ENCODE peak calls at places on chromosomes 12 and 14, in ten cellular contexts. G is mesothelial cell of epicardium; H is progenitor cell of endocrine pancreas; S is lower lobe of right lung; D is psoas muscle; R is CD8-positive, alpha-beta T cell; B is SK-N-SH; I is lung; V is testis; J is bronchial epithelial cell. A is an unnamed sample.

GRCh38 chr12:62640910-62641448 is 174.4 kb downstream of the MON2 start:
- DNase-seq in G (no peak), H (no peak), S (no peak), D (no peak), R (no peak), B (no peak), I (no peak), V (no peak), J (no peak), A (no peak)

GRCh38 chr12:48180857-48181495 is 2.5 kb upstream of the CCDC184 start:
- DNase-seq in G (no peak), H (no peak), S (no peak), D (no peak), R (no peak), B (no peak), I (no peak), V (no peak), J (no peak), A (no peak)

GRCh38 chr12:78865297-78865955 is 852 bp downstream of the SYT1 start:
- DNase-seq in G (no peak), H (no peak), S (no peak), D (no peak), R (no peak), B (no peak), I (no peak), V (no peak), J (no peak), A (no peak)

GRCh38 chr12:49200882-49201594 is 12.2 kb upstream of the TUBA1A start:
- DNase-seq in G (no peak), H (no peak), S (no peak), D (no peak), R (no peak), B (peak), I (no peak), V (no peak), J (peak), A (no peak)

GRCh38 chr14:102105369-102105768 is 18.5 kb upstream of the HSP90AA1 start:
- DNase-seq in G (no peak), H (no peak), S (no peak), D (no peak), R (no peak), B (no peak), I (no peak), V (no peak), J (no peak), A (no peak)

GRCh38 chr12:102010265-102010994 is 51.4 kb downstream of the WASHC3 start:
- DNase-seq in G (no peak), H (no peak), S (no peak), D (no peak), R (no peak), B (no peak), I (no peak), V (no peak), J (no peak), A (no peak)

GRCh38 chr12:58934528-58934927 is 14.2 kb upstream of the LRIG3 start:
- DNase-seq in G (no peak), H (no peak), S (no peak), D (no peak), R (no peak), B (no peak), I (no peak), V (no peak), J (no peak), A (no peak)

GRCh38 chr12:26845984-26846383 is 13.0 kb upstream of the ITPR2 start:
- DNase-seq in G (no peak), H (no peak), S (no peak), D (no peak), R (no peak), B (peak), I (peak), V (peak), J (peak), A (no peak)

GRCh38 chr14:81193924-81194633 is 26.7 kb downstream of the GTF2A1 start:
- DNase-seq in G (no peak), H (no peak), S (no peak), D (no peak), R (no peak), B (no peak), I (no peak), V (no peak), J (peak), A (no peak)

GRCh38 chr12:116783503-116784237 is 45.6 kb downstream of the RNFT2 start:
- DNase-seq in G (no peak), H (no peak), S (peak), D (no peak), R (no peak), B (no peak), I (peak), V (no peak), J (no peak), A (no peak)

GRCh38 chr12:75783093-75783877 is 248.3 kb downstream of the PHLDA1 start:
- DNase-seq in G (no peak), H (no peak), S (no peak), D (peak), R (no peak), B (no peak), I (no peak), V (peak), J (peak), A (no peak)

GRCh38 chr12:121440768-121441167 is 40.9 kb downstream of the RNF34 start:
- DNase-seq in G (no peak), H (no peak), S (no peak), D (no peak), R (no peak), B (peak), I (no peak), V (no peak), J (no peak), A (no peak)

GRCh38 chr14:54935958-54936357 is 33.3 kb upstream of the GCH1 start:
- DNase-seq in G (no peak), H (no peak), S (no peak), D (no peak), R (no peak), B (no peak), I (no peak), V (no peak), J (peak), A (no peak)

GRCh38 chr12:75322464-75322863 is 7.7 kb downstream of the CAPS2 start:
- DNase-seq in G (no peak), H (no peak), S (no peak), D (no peak), R (no peak), B (no peak), I (no peak), V (no peak), J (peak), A (no peak)

GRCh38 chr12:109885616-109886015 is 5.3 kb upstream of the GLTP start:
- DNase-seq in G (no peak), H (no peak), S (no peak), D (no peak), R (no peak), B (no peak), I (no peak), V (no peak), J (peak), A (no peak)

GRCh38 chr12:82019533-82019932 is 260.4 kb upstream of the PPFIA2 start:
- DNase-seq in G (no peak), H (no peak), S (no peak), D (no peak), R (no peak), B (no peak), I (no peak), V (peak), J (peak), A (no peak)

GRCh38 chr12:124188059-124188458 is 106.8 kb upstream of the RFLNA start:
- DNase-seq in G (no peak), H (no peak), S (no peak), D (no peak), R (no peak), B (no peak), I (no peak), V (no peak), J (no peak), A (no peak)

GRCh38 chr14:96852823-96853422 is 55.7 kb downstream of the VRK1 start:
- DNase-seq in G (no peak), H (no peak), S (no peak), D (no peak), R (no peak), B (peak), I (no peak), V (peak), J (peak), A (no peak)

GRCh38 chr12:114975283-114975973 is 291.5 kb upstream of the TBX3 start:
- DNase-seq in G (no peak), H (no peak), S (no peak), D (no peak), R (no peak), B (no peak), I (no peak), V (no peak), J (no peak), A (no peak)
- TF ChIP-seq CTCF in G (no peak), H (no peak), S (no peak), D (no peak), R (no peak), B (no peak), I (no peak), V (no peak), J (no peak), A (no peak)

GRCh38 chr14:70317969-70318634 is 41.4 kb downstream of the COX16 start:
- DNase-seq in G (no peak), H (peak), S (no peak), D (no peak), R (no peak), B (peak), I (no peak), V (peak), J (peak), A (no peak)
- TF ChIP-seq CTCF in G (peak), H (peak), S (peak), D (peak), R (no peak), B (peak), I (no peak), V (peak), J (peak), A (peak)

DNA sequence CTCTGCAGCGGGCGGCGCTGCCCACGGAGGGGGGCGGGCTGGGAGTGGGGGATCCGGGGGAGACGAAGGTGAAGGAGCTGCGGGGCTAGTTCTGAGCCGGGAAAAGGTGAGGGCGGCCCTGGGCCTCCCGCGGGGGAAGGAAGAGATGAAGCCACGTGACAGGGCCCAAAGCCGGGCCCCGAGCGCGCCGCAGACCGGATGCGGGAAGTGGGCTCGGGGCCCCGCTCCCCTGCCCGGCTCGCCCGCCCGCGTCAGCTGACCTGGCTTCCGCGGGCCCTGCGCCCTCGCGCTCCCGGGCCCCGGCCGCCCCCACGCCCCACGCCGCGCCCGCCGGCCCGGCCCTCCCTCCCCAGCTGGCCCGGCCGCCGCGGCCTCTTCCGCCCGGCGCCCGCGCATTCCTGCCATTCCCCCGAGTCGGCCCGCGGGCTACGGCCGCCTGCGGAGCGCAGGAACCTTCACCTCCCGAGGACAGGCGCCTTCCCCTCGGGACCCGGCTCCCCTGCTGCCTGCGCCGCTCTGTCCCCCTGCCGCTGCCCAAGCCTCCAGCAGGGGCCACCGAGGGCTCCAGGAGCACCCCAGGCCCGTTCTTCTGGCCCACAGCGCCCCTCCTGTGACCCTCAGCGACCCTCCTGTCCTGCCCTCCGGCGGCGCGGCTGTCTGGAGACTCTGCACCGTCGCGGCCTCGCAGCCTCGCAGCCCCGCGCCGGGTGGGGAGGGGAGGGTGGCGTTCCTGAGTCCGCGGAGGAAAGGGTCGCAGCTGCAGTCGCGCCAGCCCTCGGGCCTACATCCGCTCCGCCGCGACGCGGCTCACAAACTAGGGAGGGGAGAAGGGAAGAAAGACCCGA is 20.4 kb downstream of the NINJ2 start:
- DNase-seq in G (peak), H (peak), S (peak), D (peak), R (peak), B (peak), I (peak), V (peak), J (no peak), A (peak)
- TF ChIP-seq CTCF in G (no peak), H (peak), S (peak), D (peak), R (peak), B (no peak), I (no peak), V (peak), J (peak), A (peak)

DNA sequence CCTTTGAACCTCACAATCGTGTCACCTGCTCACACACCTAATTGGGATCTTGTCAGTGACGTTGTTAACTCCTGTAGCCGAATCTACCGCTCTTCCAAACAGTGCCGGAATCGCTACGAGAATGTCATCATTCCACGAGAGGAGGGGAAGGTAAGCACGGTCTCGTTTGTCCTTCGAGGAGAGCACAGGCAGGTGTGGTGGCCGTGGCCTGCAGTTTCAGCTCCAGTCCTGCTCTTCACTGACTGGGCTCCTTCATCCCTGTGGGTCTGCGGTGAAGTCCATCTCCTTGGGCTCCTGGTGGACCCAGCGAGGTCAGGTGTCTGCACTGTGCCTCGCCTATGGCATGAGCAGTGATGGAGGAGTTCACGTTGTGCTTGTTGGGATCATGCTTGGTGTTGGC is 96.0 kb downstream of the EP400 start:
- DNase-seq in G (no peak), H (no peak), S (no peak), D (no peak), R (no peak), B (no peak), I (no peak), V (no peak), J (no peak), A (no peak)
- TF ChIP-seq CTCF in G (no peak), H (no peak), S (no peak), D (no peak), R (no peak), B (no peak), I (no peak), V (no peak), J (no peak), A (no peak)

GRCh38 chr14:103543721-103544626 is 15.0 kb downstream of the TRMT61A start:
- DNase-seq in G (no peak), H (no peak), S (peak), D (peak), R (no peak), B (peak), I (no peak), V (peak), J (no peak), A (no peak)
- TF ChIP-seq CTCF in G (no peak), H (no peak), S (no peak), D (no peak), R (no peak), B (no peak), I (no peak), V (no peak), J (no peak), A (no peak)

DNA sequence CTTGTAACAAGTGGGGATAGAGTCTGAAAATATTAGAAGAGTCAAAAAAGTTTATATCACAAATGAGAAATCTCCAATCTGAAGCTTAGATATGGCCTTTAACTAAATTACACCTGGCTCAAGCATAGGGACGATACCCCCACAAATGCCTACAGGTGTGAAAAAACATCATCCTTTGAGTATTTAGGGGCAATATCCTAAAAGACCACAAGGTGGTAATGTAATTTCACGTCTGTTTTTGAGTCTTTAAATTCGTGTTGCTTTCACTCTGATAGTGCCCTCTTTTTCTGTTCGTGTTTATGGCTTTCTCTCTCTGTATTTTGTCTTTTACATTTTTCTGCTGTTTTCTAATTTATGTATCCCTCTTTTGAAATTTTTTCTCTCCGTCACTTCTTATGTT is 84.3 kb downstream of the ETNK1 start:
- DNase-seq in G (no peak), H (no peak), S (no peak), D (no peak), R (no peak), B (peak), I (no peak), V (no peak), J (peak), A (no peak)
- TF ChIP-seq CTCF in G (peak), H (peak), S (peak), D (peak), R (no peak), B (peak), I (no peak), V (peak), J (peak), A (peak)

DNA sequence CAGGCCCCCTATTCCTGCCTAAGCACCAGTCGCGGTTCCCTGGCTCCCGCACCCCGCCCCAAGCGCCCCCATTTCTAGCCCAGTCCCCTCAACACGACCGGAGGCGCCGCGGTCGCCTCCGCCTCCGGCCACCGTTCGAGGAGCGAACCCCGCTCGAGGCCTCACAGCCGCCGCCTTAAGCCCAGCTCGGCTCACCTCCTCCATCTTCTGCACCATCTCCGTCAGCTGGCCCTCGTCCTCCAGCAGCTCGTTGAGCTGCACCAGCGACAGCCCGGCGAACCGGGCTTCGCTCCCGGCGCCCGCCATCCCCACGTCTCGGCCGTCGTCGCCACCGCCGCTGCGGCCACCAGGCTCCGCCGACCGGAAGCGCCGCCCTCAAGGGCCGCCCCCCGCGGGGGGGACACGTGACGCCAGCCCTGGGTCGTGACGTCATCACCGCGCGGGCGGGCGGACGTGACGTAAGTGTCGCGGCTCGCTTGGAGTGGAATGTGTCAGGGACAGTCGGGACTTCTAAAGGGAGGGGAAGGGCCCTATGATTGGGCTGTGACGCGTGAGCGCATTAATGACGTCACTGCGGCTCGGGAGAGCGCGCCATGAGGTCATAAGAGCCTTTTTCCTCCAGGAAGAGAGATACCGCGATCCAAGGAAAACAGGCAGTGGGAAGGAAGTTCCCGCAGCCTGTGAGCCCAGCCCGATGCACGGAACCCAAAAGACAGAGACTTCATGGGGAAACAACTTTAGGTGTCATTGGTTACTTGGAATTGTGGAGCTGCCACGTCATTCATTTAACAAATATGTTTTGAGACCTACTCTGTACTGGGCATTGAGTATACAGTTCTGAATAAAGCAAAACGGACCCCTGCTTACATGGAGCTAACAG is at the start of gene VPS37B:
- DNase-seq in G (peak), H (peak), S (peak), D (peak), R (peak), B (peak), I (peak), V (peak), J (peak), A (peak)
- TF ChIP-seq CTCF in G (no peak), H (no peak), S (no peak), D (no peak), R (no peak), B (no peak), I (no peak), V (no peak), J (no peak), A (no peak)

GRCh38 chr12:45893240-45893639 is 97.1 kb downstream of the SCAF11 start:
- DNase-seq in G (no peak), H (no peak), S (no peak), D (no peak), R (no peak), B (no peak), I (no peak), V (peak), J (peak), A (no peak)
- TF ChIP-seq CTCF in G (no peak), H (peak), S (no peak), D (no peak), R (no peak), B (peak), I (no peak), V (no peak), J (peak), A (no peak)

GRCh38 chr12:90013409-90013808 is 304.8 kb upstream of the ATP2B1 start:
- DNase-seq in G (no peak), H (no peak), S (no peak), D (no peak), R (no peak), B (no peak), I (no peak), V (no peak), J (no peak), A (no peak)
- TF ChIP-seq CTCF in G (no peak), H (no peak), S (no peak), D (no peak), R (peak), B (no peak), I (no peak), V (no peak), J (no peak), A (peak)

DNA sequence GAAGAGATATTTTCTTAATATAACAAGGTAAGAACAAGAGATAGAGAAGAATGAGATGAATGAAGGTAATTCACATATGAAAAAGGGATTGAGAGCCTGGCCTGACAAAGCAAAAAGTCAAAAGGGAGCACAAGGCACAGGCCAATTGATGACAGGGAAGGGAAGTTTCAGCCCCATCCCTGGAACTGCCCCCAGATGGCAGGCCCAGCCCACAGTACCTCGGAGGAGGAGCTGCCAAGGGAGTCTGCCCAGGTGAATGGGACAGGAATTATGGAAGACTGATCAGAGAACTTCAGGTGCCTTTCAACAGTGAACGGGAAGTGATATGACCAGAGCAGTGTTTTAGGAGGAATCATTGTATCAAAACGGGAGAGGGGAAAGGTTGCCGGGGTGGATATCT is 15.7 kb downstream of the SNRPF start:
- DNase-seq in G (no peak), H (no peak), S (no peak), D (no peak), R (no peak), B (no peak), I (no peak), V (no peak), J (no peak), A (no peak)
- TF ChIP-seq CTCF in G (no peak), H (no peak), S (no peak), D (no peak), R (no peak), B (no peak), I (no peak), V (no peak), J (no peak), A (no peak)